ENCODE peak calls at places on chromosome 5, in nine cellular contexts. A is colonic mucosa; V is sigmoid colon; T is activated CD8-positive, alpha-beta T cell treated with anti-CD3 and anti-CD28 coated beads for 36 hours; F is AG04450; O is ovary; W is GM13976; N is uterus; P is astrocyte of the spinal cord. L is an unnamed sample.

GRCh38 chr5:125578551-125578950 is 832.1 kb upstream of the ZNF608 start:
- DNase-seq in A (no peak), V (no peak), T (no peak), F (no peak), O (no peak), W (no peak), N (no peak), P (no peak), L (no peak)

GRCh38 chr5:150075806-150076205 is 10.5 kb downstream of the CSF1R start:
- DNase-seq in A (peak), V (no peak), T (no peak), F (no peak), O (no peak), W (peak), N (no peak), P (no peak), L (no peak)

GRCh38 chr5:1336749-1337489 is 8.0 kb downstream of the CLPTM1L start:
- DNase-seq in A (no peak), V (no peak), T (no peak), F (no peak), O (no peak), W (no peak), N (no peak), P (no peak), L (no peak)

GRCh38 chr5:52665544-52665943 is 122.2 kb upstream of the ITGA1 start:
- DNase-seq in A (no peak), V (no peak), T (no peak), F (no peak), O (no peak), W (no peak), N (peak), P (no peak), L (no peak)

GRCh38 chr5:115798252-115798651 is 18.2 kb downstream of the CDO1 start:
- DNase-seq in A (no peak), V (no peak), T (no peak), F (no peak), O (no peak), W (no peak), N (no peak), P (no peak), L (no peak)

GRCh38 chr5:150036513-150036912 is 36.0 kb downstream of the HMGXB3 start:
- DNase-seq in A (no peak), V (no peak), T (no peak), F (peak), O (no peak), W (no peak), N (peak), P (peak), L (no peak)

GRCh38 chr5:8376478-8376877 is 507.5 kb downstream of the MTRR start:
- DNase-seq in A (no peak), V (no peak), T (peak), F (no peak), O (no peak), W (no peak), N (no peak), P (no peak), L (no peak)

GRCh38 chr5:2908086-2908485 is 156.6 kb upstream of the IRX2 start:
- DNase-seq in A (no peak), V (no peak), T (no peak), F (no peak), O (no peak), W (no peak), N (no peak), P (no peak), L (no peak)

GRCh38 chr5:93130623-93131022 is 450.4 kb downstream of the NR2F1-AS1 start:
- DNase-seq in A (no peak), V (no peak), T (no peak), F (no peak), O (no peak), W (no peak), N (peak), P (peak), L (no peak)

GRCh38 chr5:38749861-38750260 is 96.0 kb upstream of the OSMR start:
- DNase-seq in A (no peak), V (no peak), T (no peak), F (no peak), O (no peak), W (no peak), N (no peak), P (no peak), L (no peak)

GRCh38 chr5:41707853-41708603 is 162.2 kb downstream of the OXCT1 start:
- DNase-seq in A (no peak), V (no peak), T (no peak), F (peak), O (no peak), W (peak), N (no peak), P (peak), L (peak)

GRCh38 chr5:158849219-158849791 is 250.4 kb downstream of the EBF1 start:
- DNase-seq in A (no peak), V (no peak), T (no peak), F (no peak), O (no peak), W (no peak), N (no peak), P (no peak), L (no peak)

GRCh38 chr5:14322437-14323187 is 179.5 kb downstream of the TRIO start:
- DNase-seq in A (no peak), V (no peak), T (no peak), F (no peak), O (no peak), W (no peak), N (no peak), P (no peak), L (no peak)

GRCh38 chr5:5221731-5222130 is 81.6 kb downstream of the ADAMTS16 start:
- DNase-seq in A (no peak), V (no peak), T (no peak), F (no peak), O (no peak), W (no peak), N (no peak), P (peak), L (no peak)

GRCh38 chr5:170195876-170196275 is 36.9 kb upstream of the C5orf58 start:
- DNase-seq in A (no peak), V (no peak), T (no peak), F (no peak), O (no peak), W (no peak), N (no peak), P (no peak), L (no peak)

GRCh38 chr5:141094481-141095262 is at the start of gene PCDHB2:
- DNase-seq in A (no peak), V (no peak), T (peak), F (no peak), O (peak), W (no peak), N (no peak), P (peak), L (peak)

GRCh38 chr5:142551242-142552067 is 134.4 kb downstream of the FGF1 start:
- DNase-seq in A (no peak), V (peak), T (no peak), F (no peak), O (peak), W (no peak), N (peak), P (no peak), L (peak)

GRCh38 chr5:134420326-134420725 is 8.6 kb upstream of the CDKN2AIPNL start:
- DNase-seq in A (no peak), V (no peak), T (no peak), F (no peak), O (no peak), W (no peak), N (no peak), P (peak), L (no peak)

GRCh38 chr5:141641634-141642278 is 5.0 kb downstream of the RELL2 start:
- DNase-seq in A (no peak), V (no peak), T (peak), F (no peak), O (no peak), W (peak), N (no peak), P (peak), L (no peak)

GRCh38 chr5:139862313-139862712 is 66.7 kb downstream of the PSD2 start:
- DNase-seq in A (no peak), V (no peak), T (no peak), F (no peak), O (no peak), W (no peak), N (no peak), P (peak), L (no peak)

GRCh38 chr5:143135832-143136551 is 267.5 kb downstream of the NR3C1 start:
- DNase-seq in A (no peak), V (no peak), T (no peak), F (no peak), O (no peak), W (no peak), N (no peak), P (no peak), L (no peak)

GRCh38 chr5:62386824-62387223 is 16.9 kb downstream of the DIMT1 start:
- DNase-seq in A (no peak), V (no peak), T (no peak), F (no peak), O (no peak), W (no peak), N (no peak), P (no peak), L (no peak)

GRCh38 chr5:82405618-82406199 is 127.6 kb upstream of the RPS23 start:
- DNase-seq in A (no peak), V (no peak), T (no peak), F (peak), O (no peak), W (no peak), N (no peak), P (peak), L (no peak)

GRCh38 chr5:31366941-31367340 is 165.0 kb downstream of the DROSHA start:
- DNase-seq in A (no peak), V (no peak), T (no peak), F (no peak), O (no peak), W (no peak), N (no peak), P (peak), L (no peak)

GRCh38 chr5:146643805-146644204 is 127.8 kb upstream of the GPR151 start:
- DNase-seq in A (peak), V (no peak), T (no peak), F (no peak), O (no peak), W (no peak), N (no peak), P (no peak), L (no peak)

GRCh38 chr5:59588922-59589321 is 304.6 kb downstream of the PDE4D start:
- DNase-seq in A (no peak), V (no peak), T (no peak), F (no peak), O (no peak), W (no peak), N (no peak), P (peak), L (no peak)

GRCh38 chr5:9170026-9170425 is 375.8 kb downstream of the SEMA5A start:
- DNase-seq in A (no peak), V (no peak), T (no peak), F (no peak), O (no peak), W (no peak), N (no peak), P (no peak), L (no peak)

GRCh38 chr5:38265546-38266179 is 7.3 kb downstream of the EGFLAM start:
- DNase-seq in A (peak), V (no peak), T (peak), F (peak), O (peak), W (peak), N (peak), P (peak), L (peak)

GRCh38 chr5:73654171-73654811 is 28.3 kb downstream of the ARHGEF28 start:
- DNase-seq in A (no peak), V (no peak), T (no peak), F (peak), O (no peak), W (peak), N (no peak), P (no peak), L (no peak)

GRCh38 chr5:16418471-16418922 is 47.1 kb downstream of the ZNF622 start:
- DNase-seq in A (no peak), V (no peak), T (no peak), F (no peak), O (no peak), W (no peak), N (no peak), P (no peak), L (no peak)

GRCh38 chr5:3025392-3025791 is 273.9 kb upstream of the IRX2 start:
- DNase-seq in A (no peak), V (no peak), T (no peak), F (no peak), O (no peak), W (no peak), N (no peak), P (no peak), L (no peak)

GRCh38 chr5:665541-665955 is 27.6 kb downstream of the TPPP start:
- DNase-seq in A (no peak), V (peak), T (no peak), F (no peak), O (no peak), W (no peak), N (no peak), P (no peak), L (no peak)

GRCh38 chr5:43602818-43603534 is at the start of gene NNT:
- DNase-seq in A (peak), V (peak), T (peak), F (no peak), O (peak), W (peak), N (peak), P (peak), L (peak)

GRCh38 chr5:50697739-50698138 is 31.3 kb downstream of the PARP8 start:
- DNase-seq in A (no peak), V (no peak), T (no peak), F (no peak), O (no peak), W (peak), N (no peak), P (no peak), L (no peak)

GRCh38 chr5:88877826-88878225 is 5.2 kb downstream of the MEF2C start:
- DNase-seq in A (no peak), V (no peak), T (no peak), F (no peak), O (no peak), W (no peak), N (no peak), P (peak), L (no peak)

GRCh38 chr5:88880196-88880595 is 2.8 kb downstream of the MEF2C start:
- DNase-seq in A (no peak), V (no peak), T (no peak), F (no peak), O (no peak), W (no peak), N (no peak), P (no peak), L (no peak)

GRCh38 chr5:88876714-88877113 is 6.3 kb downstream of the MEF2C start:
- DNase-seq in A (no peak), V (no peak), T (no peak), F (no peak), O (no peak), W (no peak), N (no peak), P (no peak), L (no peak)

GRCh38 chr5:88879724-88880123 is 3.3 kb downstream of the MEF2C start:
- DNase-seq in A (no peak), V (no peak), T (no peak), F (no peak), O (no peak), W (no peak), N (no peak), P (no peak), L (no peak)

DNA sequence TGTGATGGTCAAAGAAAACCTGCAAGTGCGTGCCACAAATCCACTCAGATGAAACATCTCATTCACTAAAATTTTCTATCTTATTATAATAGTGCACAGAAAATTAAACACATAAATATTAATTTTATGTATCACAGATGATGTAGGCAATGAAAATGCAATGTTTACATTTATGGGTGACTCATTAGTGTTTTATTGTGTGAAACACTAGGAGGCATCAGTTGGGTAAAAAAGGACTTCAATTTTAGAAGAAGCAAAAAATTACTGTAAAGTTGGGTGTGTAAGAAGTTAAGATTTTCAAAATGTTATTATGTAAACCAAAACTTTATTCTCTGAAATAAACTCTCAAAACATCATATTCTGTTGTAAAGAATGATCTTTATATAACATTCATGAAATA is 4.0 kb downstream of the MEF2C start:
- DNase-seq in A (no peak), V (no peak), T (no peak), F (no peak), O (no peak), W (no peak), N (no peak), P (peak), L (no peak)
- TF ChIP-seq CTCF in A (no peak), V (no peak), T (no peak), F (peak), O (no peak), W (no peak), N (no peak), P (peak), L (no peak)

GRCh38 chr5:160787247-160787646 is 64.8 kb downstream of the ATP10B start:
- DNase-seq in A (peak), V (no peak), T (peak), F (no peak), O (no peak), W (no peak), N (no peak), P (no peak), L (peak)
- TF ChIP-seq CTCF in A (peak), V (no peak), T (no peak), F (peak), O (no peak), W (peak), N (no peak), P (no peak), L (peak)

GRCh38 chr5:103827976-103828375 is 265.4 kb upstream of the NUDT12 start:
- DNase-seq in A (no peak), V (no peak), T (no peak), F (no peak), O (no peak), W (no peak), N (no peak), P (no peak), L (no peak)

GRCh38 chr5:103834216-103834615 is 271.6 kb upstream of the NUDT12 start:
- DNase-seq in A (no peak), V (no peak), T (no peak), F (no peak), O (no peak), W (no peak), N (no peak), P (no peak), L (no peak)

DNA sequence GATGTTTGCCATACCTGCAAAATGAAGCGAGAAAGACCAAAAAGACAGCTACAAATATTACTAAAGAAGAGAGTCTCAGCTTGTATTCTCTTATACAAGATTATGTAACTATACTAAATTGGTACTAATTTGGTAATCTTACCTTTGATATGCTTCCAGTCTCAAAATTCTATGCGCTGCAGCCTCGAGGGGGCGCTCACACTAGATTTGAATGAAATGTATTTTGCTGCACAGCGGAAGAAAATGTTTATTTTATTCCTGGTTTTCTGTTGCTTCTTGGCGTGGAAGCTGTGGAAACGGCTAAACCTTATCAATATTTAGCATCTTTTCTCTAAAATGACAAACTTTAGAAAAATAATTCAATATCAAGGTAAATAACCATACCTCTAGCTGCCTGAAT is 267.0 kb upstream of the NUDT12 start:
- DNase-seq in A (no peak), V (no peak), T (peak), F (no peak), O (no peak), W (no peak), N (no peak), P (no peak), L (peak)
- TF ChIP-seq CTCF in A (no peak), V (no peak), T (peak), F (peak), O (no peak), W (no peak), N (no peak), P (peak), L (peak)

GRCh38 chr5:179261301-179262125 is 83.7 kb downstream of the ADAMTS2 start:
- DNase-seq in A (no peak), V (peak), T (peak), F (no peak), O (peak), W (no peak), N (peak), P (no peak), L (peak)
- TF ChIP-seq CTCF in A (no peak), V (no peak), T (no peak), F (peak), O (no peak), W (no peak), N (peak), P (peak), L (no peak)

GRCh38 chr5:79535477-79536192 is 21.7 kb upstream of the HOMER1 start:
- DNase-seq in A (no peak), V (no peak), T (no peak), F (no peak), O (no peak), W (no peak), N (no peak), P (no peak), L (no peak)
- TF ChIP-seq CTCF in A (no peak), V (no peak), T (no peak), F (peak), O (no peak), W (no peak), N (peak), P (no peak), L (no peak)

GRCh38 chr5:33257807-33258491 is 182.8 kb upstream of the TARS1 start:
- DNase-seq in A (no peak), V (no peak), T (no peak), F (peak), O (no peak), W (no peak), N (no peak), P (peak), L (no peak)
- TF ChIP-seq CTCF in A (no peak), V (no peak), T (no peak), F (no peak), O (no peak), W (no peak), N (no peak), P (no peak), L (no peak)

GRCh38 chr5:6785161-6785860 is 72.1 kb downstream of the TENT4A start:
- DNase-seq in A (no peak), V (no peak), T (no peak), F (no peak), O (no peak), W (no peak), N (no peak), P (no peak), L (no peak)

GRCh38 chr5:6784481-6784880 is 71.2 kb downstream of the TENT4A start:
- DNase-seq in A (no peak), V (no peak), T (no peak), F (no peak), O (no peak), W (no peak), N (no peak), P (no peak), L (no peak)

GRCh38 chr5:6781711-6782110 is 68.5 kb downstream of the TENT4A start:
- DNase-seq in A (no peak), V (no peak), T (no peak), F (no peak), O (no peak), W (no peak), N (no peak), P (peak), L (no peak)

GRCh38 chr5:6783787-6784186 is 70.6 kb downstream of the TENT4A start:
- DNase-seq in A (no peak), V (no peak), T (no peak), F (no peak), O (no peak), W (no peak), N (no peak), P (no peak), L (no peak)

DNA sequence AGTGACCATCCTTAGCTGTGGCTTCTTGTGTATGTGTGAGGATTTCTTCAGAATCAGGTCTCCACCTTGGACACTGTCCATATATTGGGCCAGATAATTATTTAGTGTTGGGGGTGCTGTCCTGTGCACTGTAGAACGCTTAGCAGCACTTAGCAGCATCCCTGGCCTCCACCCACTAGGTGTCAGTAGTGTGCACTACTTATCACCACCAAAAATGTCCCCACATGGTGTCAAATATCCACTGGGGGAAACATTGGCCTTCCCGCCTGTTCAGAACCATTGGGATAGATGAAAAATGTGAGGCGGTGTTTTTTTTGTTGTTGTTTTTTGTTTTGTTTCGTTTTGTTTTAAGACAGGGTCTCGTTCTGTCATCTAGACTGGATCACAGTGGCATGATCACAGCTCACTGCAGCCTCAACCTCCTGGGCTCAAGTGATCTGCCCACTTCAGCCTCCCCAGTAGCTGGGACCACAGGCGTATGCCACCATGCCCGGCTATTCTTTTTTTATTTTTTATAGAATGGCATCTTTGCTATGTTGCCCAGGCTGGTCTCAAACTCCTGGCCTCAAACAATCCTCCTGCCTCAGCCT is 67.7 kb downstream of the TENT4A start:
- DNase-seq in A (no peak), V (no peak), T (peak), F (no peak), O (no peak), W (peak), N (no peak), P (no peak), L (no peak)
- TF ChIP-seq CTCF in A (peak), V (no peak), T (peak), F (peak), O (no peak), W (peak), N (no peak), P (peak), L (peak)

L was measured in endothelial cell.